ENCODE peak calls at places on chromosome 17, in five cellular contexts. M is WTC11, B is H1, R is HepG2, K is K562. I is an unnamed sample.

GRCh38 chr17:27491713-27492190 is 35.5 kb downstream of the KSR1 start:
- DNase-seq in M (no peak), B (no peak), R (no peak), K (peak; percentile 85), I (no peak)

GRCh38 chr17:16886655-16887322 is 85.1 kb downstream of the TNFRSF13B start:
- DNase-seq in M (no peak), B (no peak), R (no peak), K (no peak), I (no peak)

GRCh38 chr17:2459917-2460271 is 51.8 kb downstream of the METTL16 start:
- DNase-seq in M (no peak), B (no peak), R (no peak), K (no peak), I (no peak)

GRCh38 chr17:1726626-1727257 is 2.2 kb downstream of the WDR81 start:
- DNase-seq in M (no peak), B (no peak), R (no peak), K (no peak), I (no peak)

GRCh38 chr17:27562777-27563455 is 68.1 kb upstream of the LGALS9 start:
- DNase-seq in M (no peak), B (no peak), R (no peak), K (no peak), I (no peak)

GRCh38 chr17:78736526-78737079 is 45.5 kb downstream of the CYTH1 start:
- DNase-seq in M (peak; percentile 32), B (no peak), R (no peak), K (peak; percentile 61), I (no peak)

GRCh38 chr17:6752068-6752909 is 3.6 kb upstream of the XAF1 start:
- DNase-seq in M (no peak), B (no peak), R (peak; percentile 81), K (no peak), I (no peak)

GRCh38 chr17:67575325-67575724 is 142.4 kb upstream of the NOL11 start:
- DNase-seq in M (no peak), B (no peak), R (peak; percentile 38), K (no peak), I (peak; percentile 68)

GRCh38 chr17:44909681-44910144 is 5.6 kb downstream of the GFAP start:
- DNase-seq in M (no peak), B (no peak), R (no peak), K (no peak), I (no peak)

GRCh38 chr17:62193297-62193696 is 128.2 kb upstream of the MED13 start:
- DNase-seq in M (no peak), B (no peak), R (no peak), K (no peak), I (no peak)

GRCh38 chr17:60743812-60744211 is 66.2 kb downstream of the BCAS3 start:
- DNase-seq in M (no peak), B (no peak), R (no peak), K (no peak), I (no peak)

GRCh38 chr17:6626616-6627015 is 13.9 kb downstream of the KIAA0753 start:
- DNase-seq in M (no peak), B (no peak), R (no peak), K (no peak), I (no peak)

GRCh38 chr17:79325707-79326106 is 251.1 kb downstream of the ENGASE start:
- DNase-seq in M (peak; percentile 67), B (no peak), R (no peak), K (peak; percentile 51), I (no peak)

GRCh38 chr17:55496094-55496881 is 15.0 kb downstream of the SMIM36 start:
- DNase-seq in M (no peak), B (no peak), R (peak; percentile 28), K (no peak), I (no peak)

GRCh38 chr17:78992542-78993212 is 13.0 kb upstream of the LGALS3BP start:
- DNase-seq in M (no peak), B (no peak), R (no peak), K (no peak), I (no peak)

GRCh38 chr17:2876467-2876866 is 80.2 kb downstream of the RAP1GAP2 start:
- DNase-seq in M (no peak), B (no peak), R (no peak), K (no peak), I (no peak)

GRCh38 chr17:61478790-61479492 is 26.7 kb downstream of the TBX4 start:
- DNase-seq in M (no peak), B (no peak), R (no peak), K (peak; percentile 40), I (no peak)

GRCh38 chr17:41226051-41226450 is 397 bp upstream of the KRTAP9-2 start:
- DNase-seq in M (no peak), B (no peak), R (no peak), K (no peak), I (no peak)

GRCh38 chr17:58232707-58233156 is 5.7 kb upstream of the LPO start:
- DNase-seq in M (peak; percentile 16), B (no peak), R (no peak), K (peak; percentile 57), I (peak; percentile 87)

GRCh38 chr17:17236295-17237025 is 508 bp downstream of the FLCN start:
- DNase-seq in M (peak; percentile 24), B (no peak), R (peak; percentile 50), K (peak; percentile 68), I (no peak)

GRCh38 chr17:47813077-47813476 is 8.5 kb downstream of the OSBPL7 start:
- DNase-seq in M (peak; percentile 4), B (no peak), R (no peak), K (no peak), I (no peak)

GRCh38 chr17:61476476-61477203 is 24.4 kb downstream of the TBX4 start:
- DNase-seq in M (no peak), B (no peak), R (no peak), K (no peak), I (no peak)

GRCh38 chr17:8481089-8481488 is 45.4 kb downstream of the NDEL1 start:
- DNase-seq in M (no peak), B (no peak), R (no peak), K (no peak), I (no peak)

GRCh38 chr17:42518755-42519545 is 17.1 kb upstream of the NAGLU start:
- DNase-seq in M (no peak), B (no peak), R (peak; percentile 63), K (peak; percentile 78), I (no peak)

GRCh38 chr17:17868637-17869522 is 32.1 kb upstream of the SREBF1 start:
- DNase-seq in M (no peak), B (no peak), R (no peak), K (no peak), I (no peak)

GRCh38 chr17:37187262-37187661 is 188.5 kb upstream of the C17orf78 start:
- DNase-seq in M (no peak), B (no peak), R (no peak), K (no peak), I (no peak)

GRCh38 chr17:79543566-79543965 is 67.3 kb downstream of the RBFOX3 start:
- DNase-seq in M (no peak), B (no peak), R (no peak), K (no peak), I (no peak)

GRCh38 chr17:83050651-83051422 is 28.6 kb upstream of the METRNL start:
- DNase-seq in M (peak; percentile 54), B (no peak), R (no peak), K (no peak), I (no peak)

GRCh38 chr17:1758812-1759211 is 3.0 kb upstream of the SERPINF1 start:
- DNase-seq in M (no peak), B (no peak), R (no peak), K (no peak), I (no peak)

GRCh38 chr17:69427486-69428197 is 13.1 kb downstream of the MAP2K6 start:
- DNase-seq in M (no peak), B (no peak), R (no peak), K (no peak), I (no peak)

GRCh38 chr17:951388-952132 is 28.0 kb downstream of the NXN start:
- DNase-seq in M (peak; percentile 78), B (peak; percentile 75), R (peak; percentile 78), K (no peak), I (no peak)

GRCh38 chr17:40303009-40303657 is 5.8 kb upstream of the RARA start:
- DNase-seq in M (peak; percentile 48), B (no peak), R (peak; percentile 64), K (peak; percentile 36), I (no peak)

GRCh38 chr17:17225901-17226300 is 11.1 kb downstream of the FLCN start:
- DNase-seq in M (no peak), B (no peak), R (no peak), K (no peak), I (no peak)

DNA sequence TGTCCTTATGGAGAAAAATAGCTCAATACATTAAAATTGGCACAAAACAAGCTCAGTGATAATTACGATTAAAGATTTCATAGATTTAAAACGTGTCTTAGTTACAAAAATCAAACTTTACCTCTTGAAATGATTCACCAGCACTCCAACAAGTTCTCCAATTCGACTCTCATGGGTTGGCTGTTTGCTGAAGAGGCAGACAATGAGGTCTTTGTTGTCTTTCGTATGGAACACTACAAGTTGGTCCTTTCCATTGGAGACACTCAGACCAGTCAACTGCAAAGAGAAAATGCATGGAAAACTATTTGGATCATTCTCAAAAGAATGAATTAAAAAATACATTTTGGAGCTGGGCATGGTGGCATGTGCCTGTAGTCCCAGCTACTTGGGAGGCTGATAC is 118.2 kb downstream of the CDK5R1 start:
- DNase-seq in M (no peak), B (no peak), R (peak; percentile 9), K (no peak), I (no peak)
- TF ChIP-seq ATF2 in M (no peak), B (no peak), R (no peak), K (no peak), I (no peak)

GRCh38 chr17:74272731-74273201 is 1.3 kb upstream of the DNAI2 start:
- DNase-seq in M (peak; percentile 26), B (no peak), R (no peak), K (no peak), I (no peak)
- TF ChIP-seq MAX in M (no peak), B (no peak), R (no peak), K (no peak), I (no peak)

GRCh38 chr17:72554508-72554907 is 433.7 kb downstream of the SOX9 start:
- DNase-seq in M (no peak), B (no peak), R (no peak), K (no peak), I (no peak)
- TF ChIP-seq ATF2 in M (no peak), B (no peak), R (no peak), K (no peak), I (no peak)

DNA sequence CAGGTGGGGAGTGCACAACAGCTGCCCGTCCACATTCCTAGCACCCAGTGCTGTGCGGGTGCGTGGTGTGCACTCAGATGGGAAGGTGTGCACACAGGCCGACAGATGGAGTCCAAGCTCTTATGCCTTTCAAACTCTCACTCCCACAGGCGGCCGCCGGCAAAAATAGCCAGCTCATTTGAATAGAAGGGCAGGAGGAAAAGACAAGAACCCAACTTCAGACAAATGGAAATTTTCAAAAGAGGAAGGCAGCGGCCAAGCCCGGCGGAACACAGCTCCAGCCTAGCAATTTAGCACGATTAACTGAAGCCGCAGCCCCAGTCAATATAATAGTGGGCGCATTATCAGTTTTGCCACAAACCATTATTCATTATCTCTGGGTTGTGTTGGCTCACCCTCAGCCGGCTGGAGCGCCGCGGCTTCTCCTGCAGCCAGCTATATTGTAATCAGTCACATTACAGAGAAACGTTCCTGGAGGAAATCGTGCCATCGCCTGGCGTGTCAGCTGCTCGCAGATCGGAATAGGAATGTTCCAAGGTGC is 103.9 kb upstream of the SEC14L1 start:
- DNase-seq in M (no peak), B (no peak), R (no peak), K (peak; percentile 36), I (no peak)
- TF ChIP-seq MAX in M (no peak), B (no peak), R (no peak), K (no peak), I (no peak)

GRCh38 chr17:30343741-30344140 is 9.9 kb upstream of the TMIGD1 start:
- DNase-seq in M (no peak), B (no peak), R (no peak), K (no peak), I (no peak)
- TF ChIP-seq ATF2 in M (no peak), B (no peak), R (no peak), K (no peak), I (no peak)

GRCh38 chr17:65433157-65433556 is 128.3 kb downstream of the AXIN2 start:
- DNase-seq in M (no peak), B (no peak), R (no peak), K (no peak), I (no peak)
- TF ChIP-seq MAX in M (no peak), B (no peak), R (no peak), K (no peak), I (no peak)